ENCODE peak calls at places on chromosomes 1 and 21, in five cellular contexts. Q is GM13977; O is stomach; H is heart right ventricle; G is CD4-positive, alpha-beta T cell. C is an unnamed sample.

GRCh38 chr1:39230261-39231190 is 26.0 kb downstream of the MACF1 start:
- DNase-seq in O (no peak), G (peak), H (no peak), Q (peak), C (peak)

GRCh38 chr1:159960721-159961381 is 6.8 kb upstream of the SLAMF9 start:
- DNase-seq in Q (no peak), H (peak), G (no peak), O (peak), C (peak)

GRCh38 chr1:6162341-6162740 is 17.8 kb downstream of the CHD5 start:
- DNase-seq in Q (no peak), G (no peak), H (no peak), O (no peak), C (no peak)

GRCh38 chr1:60984066-60984799 is 98.1 kb upstream of the NFIA start:
- DNase-seq in Q (no peak), O (no peak), H (peak), G (no peak), C (peak)

GRCh38 chr1:228405200-228405978 is 1.2 kb downstream of the TRIM11 start:
- DNase-seq in H (no peak), Q (no peak), G (no peak), O (no peak), C (no peak)

GRCh38 chr1:168693197-168693871 is 35.7 kb downstream of the DPT start:
- DNase-seq in G (no peak), O (peak), Q (no peak), H (no peak), C (no peak)

GRCh38 chr1:150477733-150478132 is 9.5 kb upstream of the TARS2 start:
- DNase-seq in G (no peak), O (no peak), H (no peak), Q (no peak), C (no peak)

GRCh38 chr1:223031690-223032601 is 111.1 kb downstream of the TLR5 start:
- DNase-seq in H (peak), Q (no peak), O (no peak), G (no peak), C (no peak)

GRCh38 chr1:171222961-171223360 is 25.3 kb upstream of the FMO1 start:
- DNase-seq in Q (no peak), G (no peak), H (no peak), O (no peak), C (no peak)

GRCh38 chr1:234434706-234435105 is 44.3 kb downstream of the TARBP1 start:
- DNase-seq in H (no peak), G (no peak), O (no peak), Q (no peak), C (no peak)

GRCh38 chr1:225446298-225446941 is 18.6 kb upstream of the LBR start:
- DNase-seq in H (no peak), G (no peak), O (no peak), Q (no peak), C (no peak)

GRCh38 chr1:211842518-211842917 is 12.0 kb upstream of the LPGAT1 start:
- DNase-seq in O (no peak), Q (no peak), H (no peak), G (no peak), C (no peak)

GRCh38 chr21:17925900-17926299 is 106.7 kb upstream of the C21orf91 start:
- DNase-seq in O (no peak), H (no peak), G (no peak), Q (no peak), C (no peak)

GRCh38 chr1:174090476-174090875 is 68.3 kb upstream of the RC3H1 start:
- DNase-seq in Q (no peak), G (no peak), O (no peak), H (no peak), C (no peak)

GRCh38 chr1:86352096-86352495 is 44.0 kb downstream of the ODF2L start:
- DNase-seq in O (no peak), Q (no peak), H (no peak), G (no peak), C (no peak)

GRCh38 chr1:86356247-86356646 is 39.9 kb downstream of the ODF2L start:
- DNase-seq in O (no peak), Q (no peak), G (no peak), H (no peak), C (no peak)
- TF ChIP-seq CTCF in O (no peak), Q (peak), G (no peak), H (peak), C (no peak)

GRCh38 chr1:109840011-109840629 is 70.5 kb upstream of the CSF1 start:
- DNase-seq in H (no peak), Q (no peak), G (no peak), O (no peak), C (no peak)

GRCh38 chr1:109837852-109838570 is 72.6 kb upstream of the CSF1 start:
- DNase-seq in Q (no peak), H (no peak), G (no peak), O (no peak), C (peak)

GRCh38 chr1:109834951-109835350 is 71.2 kb upstream of the EPS8L3 start:
- DNase-seq in G (no peak), H (no peak), Q (no peak), O (no peak), C (no peak)

GRCh38 chr1:109844609-109845008 is 66.0 kb upstream of the CSF1 start:
- DNase-seq in Q (no peak), G (no peak), H (no peak), O (no peak), C (no peak)

DNA sequence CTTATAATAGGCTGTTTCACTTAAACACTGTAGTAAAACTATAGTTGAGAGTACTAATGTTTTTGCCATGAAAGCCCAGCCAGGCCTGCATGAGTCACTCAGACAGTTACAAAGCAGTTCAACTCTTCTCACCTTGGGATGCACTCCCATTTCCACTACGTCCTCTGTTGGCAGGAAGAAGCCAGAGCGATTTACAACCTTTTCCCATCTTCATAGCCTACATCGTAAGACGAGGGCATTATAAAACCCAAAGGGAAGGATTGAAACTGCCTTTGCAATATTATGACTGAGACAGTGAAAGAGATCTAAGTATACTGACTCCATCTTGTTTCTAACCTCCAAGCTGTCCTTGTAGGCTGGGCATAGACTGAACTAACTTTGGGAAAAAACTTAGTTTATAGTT is 71.8 kb upstream of the CSF1 start:
- DNase-seq in Q (no peak), G (no peak), O (no peak), H (no peak), C (peak)
- TF ChIP-seq CTCF in Q (no peak), G (no peak), O (no peak), H (no peak), C (no peak)

GRCh38 chr21:28280611-28281010 is 712.1 kb downstream of the LTN1 start:
- DNase-seq in G (no peak), O (no peak), H (no peak), Q (no peak), C (no peak)
- TF ChIP-seq CTCF in G (no peak), O (no peak), H (no peak), Q (no peak), C (no peak)

GRCh38 chr1:2821373-2821955 is 20.0 kb upstream of the TTC34 start:
- DNase-seq in Q (no peak), G (no peak), H (peak), O (no peak), C (no peak)

GRCh38 chr1:2822621-2823145 is 21.2 kb upstream of the TTC34 start:
- DNase-seq in O (no peak), H (peak), Q (no peak), G (no peak), C (no peak)

GRCh38 chr1:2820731-2821372 is 19.4 kb upstream of the TTC34 start:
- DNase-seq in O (no peak), Q (no peak), H (peak), G (no peak), C (no peak)

GRCh38 chr1:2823921-2824660 is 22.6 kb upstream of the TTC34 start:
- DNase-seq in H (peak), O (no peak), G (no peak), Q (no peak), C (no peak)

DNA sequence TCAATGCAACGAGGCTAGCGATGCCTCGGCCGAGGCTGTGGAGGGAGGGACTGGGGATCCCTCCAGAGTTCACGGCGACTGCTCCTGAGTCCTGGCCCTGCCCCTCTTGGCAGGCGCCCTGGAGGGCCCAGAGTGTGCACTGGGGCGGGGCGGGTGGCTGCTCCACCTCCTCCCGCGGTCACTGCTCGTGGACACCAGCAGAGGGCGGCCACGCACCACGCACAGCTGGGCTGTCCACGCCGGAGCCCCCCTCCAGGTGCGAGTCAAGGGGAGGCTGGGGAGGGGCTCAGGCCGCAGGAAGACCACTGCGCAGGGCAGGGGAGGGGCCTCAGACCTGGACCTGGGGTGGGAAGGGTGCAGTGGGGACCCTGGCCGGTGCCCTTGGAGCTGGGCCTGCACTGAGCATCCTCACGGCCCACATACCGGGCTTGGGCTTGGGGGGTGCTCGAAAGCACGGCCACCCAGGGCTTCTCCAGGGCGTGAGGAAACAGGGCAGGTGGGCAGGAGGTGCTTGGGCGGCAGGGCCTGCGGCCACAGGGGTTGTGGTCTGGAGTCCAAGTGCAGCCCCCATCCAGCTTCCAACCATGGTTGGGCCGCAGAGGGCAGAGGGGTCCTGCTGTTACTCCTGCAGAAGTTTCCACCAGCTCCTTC is 20.6 kb upstream of the TTC34 start:
- DNase-seq in H (peak), Q (no peak), O (peak), G (peak), C (peak)
- TF ChIP-seq CTCF in H (peak), Q (peak), O (peak), G (peak), C (peak)

GRCh38 chr1:162471290-162471853 is 26.2 kb upstream of the UHMK1 start:
- DNase-seq in H (no peak), O (no peak), G (no peak), Q (no peak), C (no peak)

GRCh38 chr1:162470216-162470615 is 27.4 kb upstream of the UHMK1 start:
- DNase-seq in G (no peak), Q (no peak), O (no peak), H (no peak), C (no peak)

GRCh38 chr1:162476620-162477019 is 21.0 kb upstream of the UHMK1 start:
- DNase-seq in O (no peak), G (no peak), H (no peak), Q (no peak), C (no peak)

GRCh38 chr1:162475089-162475488 is 22.5 kb upstream of the UHMK1 start:
- DNase-seq in H (no peak), G (no peak), O (no peak), Q (no peak), C (no peak)

DNA sequence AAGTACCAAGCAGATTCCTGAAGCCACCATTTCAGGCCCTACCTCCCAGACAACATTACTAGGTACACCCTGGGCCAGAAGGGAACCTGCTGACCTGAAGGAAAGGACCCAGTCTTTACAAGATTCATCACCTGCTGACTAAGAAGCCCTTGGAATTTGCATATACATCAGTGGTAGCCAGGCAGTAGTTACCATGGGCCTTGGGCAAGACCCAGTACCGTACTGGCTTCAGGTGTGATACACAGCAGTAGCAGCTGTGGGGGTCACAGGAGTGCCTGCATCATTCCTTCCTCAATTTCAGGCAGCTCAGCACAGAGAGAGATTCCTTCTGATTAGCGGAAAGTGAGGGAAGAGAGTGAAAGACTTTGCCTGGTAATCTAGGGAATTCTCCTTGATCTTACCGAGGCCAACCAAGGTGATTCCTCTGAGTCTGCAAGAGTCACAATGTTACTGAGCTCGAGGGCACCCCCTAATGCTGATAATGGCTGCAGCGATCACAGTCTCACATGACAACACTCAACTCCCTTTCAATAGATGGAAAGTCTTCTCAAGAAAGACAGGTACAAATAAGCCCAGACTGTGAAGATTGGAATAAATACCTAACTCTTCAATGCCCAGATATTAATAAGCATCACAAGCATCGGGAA is 22.0 kb upstream of the UHMK1 start:
- DNase-seq in H (no peak), Q (no peak), G (no peak), O (no peak), C (no peak)
- TF ChIP-seq CTCF in H (no peak), Q (no peak), G (no peak), O (no peak), C (no peak)

GRCh38 chr1:207259391-207259790 is 62.1 kb upstream of the CD55 start:
- DNase-seq in G (no peak), H (no peak), Q (no peak), O (no peak), C (no peak)
- TF ChIP-seq CTCF in G (no peak), H (peak), Q (peak), O (peak), C (peak)

GRCh38 chr1:235583511-235584001 is 66.0 kb downstream of the GNG4 start:
- DNase-seq in Q (no peak), O (no peak), G (no peak), H (no peak), C (no peak)
- TF ChIP-seq CTCF in Q (no peak), O (no peak), G (no peak), H (no peak), C (no peak)

C was measured in adrenal gland.